ENCODE peak calls at places on chromosome 16, in four cellular contexts. N is HFFc6, H is T-helper 1 cell, G is B cell. A is an unnamed sample.

GRCh38 chr16:49021136-49021535 is 260.5 kb downstream of the CBLN1 start:
- DNase-seq in G (no peak), H (no peak), N (peak), A (no peak)

GRCh38 chr16:20676268-20676828 is 21.1 kb downstream of the ACSM1 start:
- DNase-seq in N (no peak), G (no peak), H (no peak), A (no peak)

GRCh38 chr16:1770328-1771071 is 843 bp downstream of the NME3 start:
- DNase-seq in H (peak), N (peak), G (no peak), A (peak)

GRCh38 chr16:22192261-22193133 is 13.6 kb upstream of the EEF2K start:
- DNase-seq in N (peak), H (peak), G (peak), A (peak)

GRCh38 chr16:61726125-61726524 is 310.1 kb downstream of the CDH8 start:
- DNase-seq in N (no peak), H (no peak), G (no peak), A (no peak)

GRCh38 chr16:50618238-50618918 is 62.7 kb downstream of the SNX20 start:
- DNase-seq in H (no peak), N (no peak), G (no peak), A (no peak)

GRCh38 chr16:10565167-10565566 is 15.2 kb downstream of the EMP2 start:
- DNase-seq in N (no peak), G (no peak), H (no peak), A (no peak)

GRCh38 chr16:89435051-89435450 is 55.3 kb downstream of the ANKRD11 start:
- DNase-seq in N (no peak), H (no peak), G (no peak), A (no peak)

GRCh38 chr16:86015606-86016005 is 116.6 kb downstream of the IRF8 start:
- DNase-seq in H (no peak), G (no peak), N (no peak), A (no peak)

GRCh38 chr16:88924834-88925539 is 52.0 kb downstream of the CBFA2T3 start:
- DNase-seq in N (peak), G (peak), H (no peak), A (no peak)

GRCh38 chr16:12090162-12090552 is 113.6 kb downstream of the SNX29 start:
- DNase-seq in N (no peak), G (no peak), H (no peak), A (no peak)

GRCh38 chr16:2148714-2149629 is 547 bp downstream of the RAB26 start:
- DNase-seq in H (peak), G (no peak), N (no peak), A (no peak)

GRCh38 chr16:88354229-88355092 is 28.3 kb upstream of the ZNF469 start:
- DNase-seq in N (no peak), G (no peak), H (no peak), A (no peak)

GRCh38 chr16:86199871-86200700 is 301.1 kb downstream of the IRF8 start:
- DNase-seq in G (no peak), N (no peak), H (no peak), A (no peak)